ENCODE peak calls at places on chromosome 13, in six cellular contexts. One of them, this sample, is unnamed.

GRCh38 chr13:24631922-24632321 is 48.3 kb upstream of the ATP12A start:
- DNase-seq in endothelial cell of umbilical vein: no peak
- DNase-seq in HCT116: no peak
- DNase-seq in A549: no peak
- DNase-seq in HepG2: no peak
- DNase-seq in K562: no peak
- DNase-seq in this sample: no peak

GRCh38 chr13:25645681-25646080 is 273.9 kb downstream of the ATP8A2 start:
- DNase-seq in endothelial cell of umbilical vein: no peak
- DNase-seq in HCT116: no peak
- DNase-seq in A549: no peak
- DNase-seq in HepG2: no peak
- DNase-seq in K562: no peak
- DNase-seq in this sample: no peak

GRCh38 chr13:110227416-110227815 is 79.5 kb downstream of the COL4A1 start:
- DNase-seq in endothelial cell of umbilical vein: no peak
- DNase-seq in HCT116: no peak
- DNase-seq in A549: no peak
- DNase-seq in HepG2: no peak
- DNase-seq in K562: no peak
- DNase-seq in this sample: no peak

GRCh38 chr13:20371825-20372224 is 139.7 kb upstream of the GJB6 start:
- DNase-seq in endothelial cell of umbilical vein: no peak
- DNase-seq in HCT116: no peak
- DNase-seq in A549: no peak
- DNase-seq in HepG2: no peak
- DNase-seq in K562: no peak
- DNase-seq in this sample: no peak

GRCh38 chr13:91659583-91660415 is 261.4 kb downstream of the GPC5 start:
- DNase-seq in endothelial cell of umbilical vein: no peak
- DNase-seq in HCT116: no peak
- DNase-seq in A549: no peak
- DNase-seq in HepG2: no peak
- DNase-seq in K562: no peak
- DNase-seq in this sample: no peak

GRCh38 chr13:111271186-111271698 is 49.2 kb upstream of the TEX29 start:
- DNase-seq in endothelial cell of umbilical vein: no peak
- DNase-seq in HCT116: no peak
- DNase-seq in A549: no peak
- DNase-seq in HepG2: no peak
- DNase-seq in K562: no peak
- DNase-seq in this sample: no peak

GRCh38 chr13:42652642-42653415 is 78.9 kb downstream of the TNFSF11 start:
- DNase-seq in endothelial cell of umbilical vein: no peak
- DNase-seq in HCT116: no peak
- DNase-seq in A549: no peak
- DNase-seq in HepG2: no peak
- DNase-seq in K562: no peak
- DNase-seq in this sample: peak

GRCh38 chr13:47184311-47184710 is 287.5 kb upstream of the HTR2A start:
- DNase-seq in endothelial cell of umbilical vein: no peak
- DNase-seq in HCT116: no peak
- DNase-seq in A549: no peak
- DNase-seq in HepG2: no peak
- DNase-seq in K562: no peak
- DNase-seq in this sample: no peak

GRCh38 chr13:25691654-25692053 is 319.9 kb downstream of the ATP8A2 start:
- DNase-seq in endothelial cell of umbilical vein: no peak
- DNase-seq in HCT116: no peak
- DNase-seq in A549: no peak
- DNase-seq in HepG2: no peak
- DNase-seq in K562: no peak
- DNase-seq in this sample: no peak

GRCh38 chr13:85379433-85379832 is 419.8 kb downstream of the SLITRK6 start:
- DNase-seq in endothelial cell of umbilical vein: no peak
- DNase-seq in HCT116: no peak
- DNase-seq in A549: no peak
- DNase-seq in HepG2: no peak
- DNase-seq in K562: no peak
- DNase-seq in this sample: no peak

GRCh38 chr13:28336193-28336657 is 158.7 kb downstream of the FLT1 start:
- DNase-seq in endothelial cell of umbilical vein: peak
- DNase-seq in HCT116: no peak
- DNase-seq in A549: no peak
- DNase-seq in HepG2: no peak
- DNase-seq in K562: no peak
- DNase-seq in this sample: no peak

GRCh38 chr13:29849731-29850212 is 645 bp downstream of the UBL3 start:
- DNase-seq in endothelial cell of umbilical vein: peak
- DNase-seq in HCT116: no peak
- DNase-seq in A549: peak
- DNase-seq in HepG2: peak
- DNase-seq in K562: peak
- DNase-seq in this sample: peak

GRCh38 chr13:88544836-88545235 is 873.7 kb downstream of the SLITRK5 start:
- DNase-seq in endothelial cell of umbilical vein: no peak
- DNase-seq in HCT116: no peak
- DNase-seq in A549: no peak
- DNase-seq in HepG2: no peak
- DNase-seq in K562: no peak
- DNase-seq in this sample: no peak

GRCh38 chr13:76223565-76223964 is 587.4 kb downstream of the LMO7 start:
- DNase-seq in endothelial cell of umbilical vein: no peak
- DNase-seq in HCT116: no peak
- DNase-seq in A549: no peak
- DNase-seq in HepG2: no peak
- DNase-seq in K562: no peak
- DNase-seq in this sample: no peak

GRCh38 chr13:79457948-79458347 is 23.0 kb upstream of the NDFIP2 start:
- DNase-seq in endothelial cell of umbilical vein: peak
- DNase-seq in HCT116: no peak
- DNase-seq in A549: no peak
- DNase-seq in HepG2: no peak
- DNase-seq in K562: peak
- DNase-seq in this sample: peak

GRCh38 chr13:92991687-92992086 is 234.9 kb upstream of the GPC6 start:
- DNase-seq in endothelial cell of umbilical vein: no peak
- DNase-seq in HCT116: no peak
- DNase-seq in A549: no peak
- DNase-seq in HepG2: no peak
- DNase-seq in K562: no peak
- DNase-seq in this sample: no peak

GRCh38 chr13:51728972-51729371 is 75.0 kb downstream of the DHRS12 start:
- DNase-seq in endothelial cell of umbilical vein: no peak
- DNase-seq in HCT116: no peak
- DNase-seq in A549: no peak
- DNase-seq in HepG2: no peak
- DNase-seq in K562: no peak
- DNase-seq in this sample: peak

GRCh38 chr13:37443538-37443937 is 155.0 kb downstream of the POSTN start:
- DNase-seq in endothelial cell of umbilical vein: no peak
- DNase-seq in HCT116: no peak
- DNase-seq in A549: no peak
- DNase-seq in HepG2: no peak
- DNase-seq in K562: no peak
- DNase-seq in this sample: no peak

GRCh38 chr13:29858231-29858630 is 7.8 kb upstream of the UBL3 start:
- DNase-seq in endothelial cell of umbilical vein: no peak
- DNase-seq in HCT116: no peak
- DNase-seq in A549: no peak
- DNase-seq in HepG2: no peak
- DNase-seq in K562: no peak
- DNase-seq in this sample: no peak

GRCh38 chr13:29429496-29429895 is 166.0 kb downstream of the SLC7A1 start:
- DNase-seq in endothelial cell of umbilical vein: no peak
- DNase-seq in HCT116: no peak
- DNase-seq in A549: no peak
- DNase-seq in HepG2: no peak
- DNase-seq in K562: no peak
- DNase-seq in this sample: no peak

GRCh38 chr13:32214073-32214472 is 101.1 kb downstream of the ZAR1L start:
- DNase-seq in endothelial cell of umbilical vein: no peak
- DNase-seq in HCT116: no peak
- DNase-seq in A549: no peak
- DNase-seq in HepG2: no peak
- DNase-seq in K562: no peak
- DNase-seq in this sample: no peak

GRCh38 chr13:24253520-24254150 is 55.7 kb upstream of the C1QTNF9 start:
- DNase-seq in endothelial cell of umbilical vein: no peak
- DNase-seq in HCT116: no peak
- DNase-seq in A549: no peak
- DNase-seq in HepG2: no peak
- DNase-seq in K562: no peak
- DNase-seq in this sample: no peak

GRCh38 chr13:111082240-111082639 is 32.9 kb upstream of the ARHGEF7 start:
- DNase-seq in endothelial cell of umbilical vein: no peak
- DNase-seq in HCT116: no peak
- DNase-seq in A549: no peak
- DNase-seq in HepG2: no peak
- DNase-seq in K562: no peak
- DNase-seq in this sample: no peak

GRCh38 chr13:71751074-71751473 is 115.9 kb downstream of the DACH1 start:
- DNase-seq in endothelial cell of umbilical vein: no peak
- DNase-seq in HCT116: no peak
- DNase-seq in A549: no peak
- DNase-seq in HepG2: no peak
- DNase-seq in K562: no peak
- DNase-seq in this sample: no peak

GRCh38 chr13:112194167-112194530 is 127.2 kb downstream of the SOX1 start:
- DNase-seq in endothelial cell of umbilical vein: no peak
- DNase-seq in HCT116: no peak
- DNase-seq in A549: no peak
- DNase-seq in HepG2: no peak
- DNase-seq in K562: no peak
- DNase-seq in this sample: no peak

GRCh38 chr13:113224486-113224885 is 15.1 kb downstream of the CUL4A start:
- DNase-seq in endothelial cell of umbilical vein: no peak
- DNase-seq in HCT116: no peak
- DNase-seq in A549: no peak
- DNase-seq in HepG2: no peak
- DNase-seq in K562: no peak
- DNase-seq in this sample: no peak

GRCh38 chr13:113231306-113232207 is 22.1 kb downstream of the CUL4A start:
- DNase-seq in endothelial cell of umbilical vein: no peak
- DNase-seq in HCT116: no peak
- DNase-seq in A549: no peak
- DNase-seq in HepG2: no peak
- DNase-seq in K562: no peak
- DNase-seq in this sample: no peak

GRCh38 chr13:113229791-113230190 is 20.4 kb downstream of the CUL4A start:
- DNase-seq in endothelial cell of umbilical vein: no peak
- DNase-seq in HCT116: no peak
- DNase-seq in A549: no peak
- DNase-seq in HepG2: no peak
- DNase-seq in K562: no peak
- DNase-seq in this sample: no peak

GRCh38 chr13:113225515-113225914 is 16.1 kb downstream of the CUL4A start:
- DNase-seq in endothelial cell of umbilical vein: no peak
- DNase-seq in HCT116: no peak
- DNase-seq in A549: no peak
- DNase-seq in HepG2: no peak
- DNase-seq in K562: no peak
- DNase-seq in this sample: no peak

GRCh38 chr13:113226873-113227272 is 17.5 kb downstream of the CUL4A start:
- DNase-seq in endothelial cell of umbilical vein: no peak
- DNase-seq in HCT116: no peak
- DNase-seq in A549: no peak
- DNase-seq in HepG2: no peak
- DNase-seq in K562: no peak
- DNase-seq in this sample: no peak
- TF ChIP-seq POLR2A in endothelial cell of umbilical vein: no peak
- TF ChIP-seq POLR2A in HCT116: no peak
- TF ChIP-seq POLR2A in A549: no peak
- TF ChIP-seq POLR2A in HepG2: no peak
- TF ChIP-seq POLR2A in K562: no peak
- TF ChIP-seq POLR2A in this sample: no peak

DNA sequence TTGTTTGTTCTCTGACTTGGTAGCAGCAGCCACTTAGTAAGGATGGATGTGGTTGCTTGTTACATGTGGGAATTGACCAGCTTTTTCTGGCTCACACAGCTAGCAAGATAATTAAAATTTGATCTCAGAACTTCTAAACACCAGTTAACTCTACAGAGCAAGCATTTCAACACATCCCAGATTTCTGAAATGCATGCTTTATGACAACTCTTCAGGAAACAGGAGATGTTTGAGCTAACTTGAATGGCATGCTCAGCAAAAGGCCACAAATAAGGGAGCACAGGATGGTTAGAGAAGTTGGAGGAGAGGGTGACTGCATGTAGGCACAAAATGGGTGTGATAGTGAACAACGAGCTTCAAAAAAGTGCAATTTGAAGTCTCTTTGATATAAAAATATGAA is 167.1 kb upstream of the SPRY2 start:
- DNase-seq in endothelial cell of umbilical vein: no peak
- DNase-seq in HCT116: no peak
- DNase-seq in A549: no peak
- DNase-seq in HepG2: no peak
- DNase-seq in K562: no peak
- DNase-seq in this sample: no peak
- TF ChIP-seq MAX in endothelial cell of umbilical vein: no peak
- TF ChIP-seq MAX in HCT116: no peak
- TF ChIP-seq MAX in A549: no peak
- TF ChIP-seq MAX in HepG2: no peak
- TF ChIP-seq MAX in K562: no peak
- TF ChIP-seq MAX in this sample: no peak

DNA sequence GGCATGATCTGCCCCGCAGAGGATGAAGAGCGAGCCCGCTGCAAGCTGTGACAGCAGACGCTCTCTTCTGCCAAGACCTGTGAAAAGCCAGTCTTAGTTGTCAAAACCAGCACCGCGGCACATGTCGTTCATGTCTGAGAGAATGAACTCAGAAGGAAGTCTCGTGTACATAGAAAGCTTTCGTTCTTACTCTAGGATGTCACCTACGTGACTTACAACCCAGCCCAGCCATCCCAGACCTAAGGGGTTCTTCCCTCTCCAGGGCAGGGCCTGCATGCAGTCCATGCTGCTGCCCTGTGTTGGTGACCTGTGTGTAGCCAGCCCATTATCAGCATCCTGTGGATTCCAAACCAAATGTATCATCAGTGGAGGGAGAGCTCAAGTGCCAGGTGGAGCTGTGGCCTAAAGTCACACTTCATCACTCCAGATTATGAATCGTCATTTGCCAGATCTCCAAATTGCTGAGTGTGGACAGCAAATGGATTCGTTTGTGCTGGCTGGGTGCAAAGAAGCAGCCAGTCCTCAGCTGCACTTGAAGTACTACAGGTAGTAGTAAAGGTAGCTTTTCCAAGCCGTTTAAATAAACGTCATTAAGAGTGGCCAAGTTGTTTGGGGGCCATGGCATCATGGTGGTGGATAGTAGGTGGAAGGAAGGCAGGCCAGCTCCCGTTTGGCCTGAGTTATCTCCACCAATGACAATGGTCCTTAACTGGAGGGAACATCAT is 73.9 kb upstream of the GPR183 start:
- DNase-seq in endothelial cell of umbilical vein: no peak
- DNase-seq in HCT116: no peak
- DNase-seq in A549: no peak
- DNase-seq in HepG2: no peak
- DNase-seq in K562: no peak
- DNase-seq in this sample: no peak
- TF ChIP-seq POLR2A in endothelial cell of umbilical vein: no peak
- TF ChIP-seq POLR2A in HCT116: no peak
- TF ChIP-seq POLR2A in A549: no peak
- TF ChIP-seq POLR2A in HepG2: no peak
- TF ChIP-seq POLR2A in K562: no peak
- TF ChIP-seq POLR2A in this sample: no peak

GRCh38 chr13:94303644-94304174 is 175.8 kb downstream of the DCT start:
- DNase-seq in endothelial cell of umbilical vein: no peak
- DNase-seq in HCT116: no peak
- DNase-seq in A549: no peak
- DNase-seq in HepG2: peak
- DNase-seq in K562: no peak
- DNase-seq in this sample: no peak
- TF ChIP-seq MAX in endothelial cell of umbilical vein: no peak
- TF ChIP-seq MAX in HCT116: no peak
- TF ChIP-seq MAX in A549: no peak
- TF ChIP-seq MAX in HepG2: no peak
- TF ChIP-seq MAX in K562: no peak
- TF ChIP-seq MAX in this sample: no peak